ENCODE peak calls at places on chromosome 16, in eight cellular contexts. W is type B pancreatic cell; T is GM12865; N is CD8-positive, alpha-beta T cell; V is left ventricle myocardium inferior; L is GM06990; M is left lung; F is GM23338. A is an unnamed sample.

GRCh38 chr16:29962344-29962994 is 590 bp downstream of the TMEM219 start:
- DNase-seq in W (no peak), T (no peak), N (no peak), V (no peak), L (no peak), M (no peak), F (no peak), A (no peak)

GRCh38 chr16:3131755-3132377 is 3.0 kb upstream of the ZNF213 start:
- DNase-seq in W (no peak), T (no peak), N (peak; percentile 43), V (no peak), L (no peak), M (peak; percentile 68), F (peak; percentile 90), A (no peak)

GRCh38 chr16:28915181-28915580 is 9.9 kb downstream of the RABEP2 start:
- DNase-seq in W (no peak), T (no peak), N (no peak), V (no peak), L (no peak), M (no peak), F (no peak), A (no peak)

GRCh38 chr16:24499193-24499814 is 40.1 kb upstream of the RBBP6 start:
- DNase-seq in W (no peak), T (peak; percentile 54), N (no peak), V (no peak), L (no peak), M (no peak), F (peak; percentile 91), A (no peak)

GRCh38 chr16:79165541-79165940 is 435.0 kb downstream of the MAF start:
- DNase-seq in W (no peak), T (no peak), N (no peak), V (no peak), L (no peak), M (no peak), F (no peak), A (no peak)

GRCh38 chr16:4283939-4284338 is 11.1 kb upstream of the TFAP4 start:
- DNase-seq in W (no peak), T (no peak), N (no peak), V (no peak), L (no peak), M (no peak), F (no peak), A (no peak)

GRCh38 chr16:19130852-19131808 is 17.4 kb downstream of the ITPRIPL2 start:
- DNase-seq in W (no peak), T (peak; percentile 60), N (no peak), V (peak; percentile 54), L (no peak), M (no peak), F (peak; percentile 53), A (no peak)

GRCh38 chr16:70438983-70439862 is at the start of gene ST3GAL2:
- DNase-seq in W (peak; percentile 96), T (peak; percentile 97), N (peak; percentile 94), V (peak; percentile 96), L (peak; percentile 95), M (peak; percentile 98), F (peak; percentile 99), A (peak; percentile 79)

GRCh38 chr16:3157229-3158013 is 22.6 kb downstream of the ZNF213 start:
- DNase-seq in W (no peak), T (peak; percentile 79), N (peak; percentile 60), V (peak; percentile 55), L (peak; percentile 76), M (peak; percentile 84), F (peak; percentile 92), A (peak; percentile 56)

GRCh38 chr16:138049-138417 is 440 bp downstream of the NPRL3 start:
- DNase-seq in W (peak; percentile 76), T (peak; percentile 45), N (peak; percentile 28), V (no peak), L (peak; percentile 55), M (peak; percentile 84), F (peak; percentile 58), A (no peak)

GRCh38 chr16:31488630-31489564 is 6.0 kb downstream of the SLC5A2 start:
- DNase-seq in W (no peak), T (no peak), N (no peak), V (no peak), L (no peak), M (peak; percentile 77), F (peak; percentile 25), A (no peak)

GRCh38 chr16:69406780-69407331 is 17.6 kb upstream of the CYB5B start:
- DNase-seq in W (no peak), T (peak; percentile 34), N (no peak), V (no peak), L (no peak), M (no peak), F (peak; percentile 60), A (no peak)

GRCh38 chr16:87569601-87570559 is 32.4 kb upstream of the JPH3 start:
- DNase-seq in W (no peak), T (no peak), N (no peak), V (no peak), L (no peak), M (peak; percentile 67), F (no peak), A (no peak)

GRCh38 chr16:83318390-83318789 is 489.4 kb upstream of the HSBP1 start:
- DNase-seq in W (no peak), T (no peak), N (no peak), V (no peak), L (no peak), M (no peak), F (no peak), A (no peak)

GRCh38 chr16:2815299-2815771 is 1.7 kb upstream of the PRSS21 start:
- DNase-seq in W (no peak), T (no peak), N (no peak), V (no peak), L (no peak), M (no peak), F (no peak), A (no peak)

GRCh38 chr16:57593021-57593420 is 35.4 kb upstream of the ADGRG1 start:
- DNase-seq in W (no peak), T (no peak), N (no peak), V (no peak), L (no peak), M (no peak), F (no peak), A (no peak)

GRCh38 chr16:67663151-67663876 is 2.6 kb downstream of the PARD6A start:
- DNase-seq in W (no peak), T (no peak), N (peak; percentile 29), V (no peak), L (no peak), M (peak; percentile 73), F (peak; percentile 85), A (no peak)

GRCh38 chr16:78122774-78123315 is 23.4 kb downstream of the WWOX start:
- DNase-seq in W (no peak), T (peak; percentile 45), N (no peak), V (no peak), L (peak; percentile 36), M (no peak), F (peak; percentile 67), A (no peak)

GRCh38 chr16:81633147-81633619 is 145.9 kb upstream of the PLCG2 start:
- DNase-seq in W (no peak), T (no peak), N (no peak), V (no peak), L (no peak), M (peak; percentile 51), F (peak; percentile 76), A (no peak)
- TF ChIP-seq CTCF in W (peak; percentile 57), T (peak; percentile 3), N (peak; percentile 26), V (no peak), L (peak; percentile 4), M (no peak), F (peak; percentile 28), A (no peak)

DNA sequence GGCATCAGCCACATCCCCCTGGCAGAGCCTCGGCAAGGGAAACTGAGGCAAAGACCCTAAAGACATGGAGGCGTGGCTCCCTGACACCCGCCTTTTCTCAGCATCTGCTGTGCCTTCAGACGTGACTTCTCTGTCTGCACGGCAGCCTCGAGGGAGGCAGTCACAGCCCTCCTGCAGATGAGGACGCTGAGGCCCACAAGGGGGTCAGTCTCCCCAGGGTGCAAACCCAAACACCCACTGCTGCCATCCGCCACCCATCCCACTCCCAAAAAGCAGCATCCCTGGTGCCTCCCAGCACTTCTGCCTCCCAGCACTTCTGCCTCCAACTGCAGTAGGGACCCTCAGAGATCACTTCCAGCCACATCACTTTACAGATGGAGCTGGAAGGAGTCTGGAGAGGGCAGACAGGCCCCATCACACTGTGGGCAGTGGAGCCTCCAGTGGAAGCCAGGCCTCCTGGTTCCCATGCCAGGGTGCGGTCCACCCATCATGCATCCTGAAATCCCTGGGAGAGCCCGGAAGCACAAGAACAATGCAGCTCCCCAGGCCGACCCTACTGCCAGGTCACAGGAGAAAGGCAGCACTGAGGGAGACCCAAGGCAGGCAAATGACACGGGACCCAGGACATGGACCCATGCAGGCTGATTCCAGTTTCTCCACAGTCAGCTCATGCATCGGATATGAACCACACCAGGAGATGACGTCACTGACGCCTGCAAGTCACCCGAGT is 23.8 kb downstream of the KDM8 start:
- DNase-seq in W (no peak), T (no peak), N (no peak), V (no peak), L (no peak), M (no peak), F (no peak), A (no peak)
- TF ChIP-seq CTCF in W (no peak), T (no peak), N (no peak), V (no peak), L (no peak), M (no peak), F (no peak), A (no peak)

GRCh38 chr16:20638711-20639335 is 58.7 kb downstream of the ACSM1 start:
- DNase-seq in W (no peak), T (no peak), N (no peak), V (no peak), L (no peak), M (no peak), F (no peak), A (no peak)

GRCh38 chr16:20637247-20637646 is 60.2 kb downstream of the ACSM1 start:
- DNase-seq in W (no peak), T (no peak), N (no peak), V (no peak), L (no peak), M (no peak), F (no peak), A (no peak)
- TF ChIP-seq CTCF in W (no peak), T (no peak), N (no peak), V (no peak), L (no peak), M (no peak), F (peak; percentile 41), A (no peak)

DNA sequence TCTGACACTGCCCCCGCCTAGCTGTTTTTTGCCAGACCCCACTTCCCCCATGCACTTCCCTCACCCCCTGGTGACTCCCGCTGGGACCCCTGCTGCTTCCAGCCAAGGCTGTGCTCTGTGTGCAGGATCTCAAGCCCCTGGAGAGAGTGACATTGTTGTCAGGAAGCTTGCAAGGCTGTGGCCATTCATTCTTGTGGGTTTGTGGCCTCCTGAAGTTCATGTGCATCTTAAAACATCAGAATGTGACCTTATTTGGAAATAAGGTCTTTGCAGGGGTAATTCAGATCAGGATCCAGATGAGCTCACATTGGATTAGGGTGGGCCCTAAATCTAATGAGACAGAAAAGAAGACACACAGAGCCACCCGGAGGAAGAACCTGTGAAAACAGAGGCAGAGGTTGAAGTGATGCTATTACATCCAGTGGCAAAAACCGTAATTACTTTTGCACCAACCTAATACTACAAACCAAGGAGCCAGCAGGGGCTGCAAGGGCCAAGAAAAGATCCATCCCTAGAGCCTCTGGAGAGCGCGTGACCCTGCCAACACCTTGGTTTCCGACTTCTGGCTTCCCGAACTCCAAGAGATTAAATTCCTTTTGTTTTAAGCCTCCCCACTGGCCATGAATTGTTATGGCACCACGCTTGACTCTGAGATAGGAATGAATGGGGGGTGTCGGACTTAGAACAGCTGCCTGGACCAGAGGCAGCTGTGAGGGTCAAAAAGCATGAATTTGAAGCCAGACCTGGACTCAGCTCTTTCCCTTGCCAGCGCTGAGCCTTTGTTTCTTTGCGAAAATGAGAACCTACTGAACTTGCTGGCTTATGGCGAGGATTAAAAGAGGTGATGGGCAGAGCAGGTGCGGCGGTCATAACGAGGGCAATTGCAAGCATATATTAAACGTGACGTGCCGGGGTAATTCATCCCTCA is 75.5 kb downstream of the BMERB1 start:
- DNase-seq in W (no peak), T (no peak), N (peak; percentile 26), V (no peak), L (no peak), M (no peak), F (peak; percentile 55), A (no peak)
- TF ChIP-seq CTCF in W (no peak), T (no peak), N (no peak), V (no peak), L (no peak), M (no peak), F (peak; percentile 51), A (no peak)